ENCODE peak calls at places on chromosomes 4 and X, in eight cellular contexts. O is stomach, H is suprapubic skin, R is A549, V is GM12878, S is sigmoid colon, P is ovary, W is tibial nerve. U is an unnamed sample. For H3K4me1, the result is how much of the 10 kb centered on the place peaks cover.

GRCh38 chrX:105745863-105746262 is 76.5 kb upstream of the NRK start:
- DNase-seq in O (no peak), H (no peak), R (no peak), V (no peak), S (no peak), P (no peak), W (no peak), U (no peak)

GRCh38 chr4:25235401-25235800 is 1.6 kb downstream of the PI4K2B start:
- DNase-seq in O (no peak), H (no peak), R (no peak), V (no peak), S (no peak), P (no peak), W (no peak), U (no peak)

GRCh38 chrX:4435905-4436304 is 722.5 kb upstream of the PRKX start:
- DNase-seq in O (no peak), H (no peak), R (no peak), V (no peak), S (no peak), P (no peak), W (no peak), U (no peak)

GRCh38 chr4:13701937-13702446 is 74.5 kb upstream of the BOD1L1 start:
- DNase-seq in O (no peak), H (no peak), R (peak), V (no peak), S (no peak), P (no peak), W (no peak), U (no peak)

GRCh38 chr4:161554372-161554990 is 609.3 kb downstream of the FSTL5 start:
- DNase-seq in O (no peak), H (no peak), R (peak), V (no peak), S (no peak), P (no peak), W (no peak), U (no peak)

GRCh38 chr4:79408063-79408462 is at the start of gene GK2:
- DNase-seq in O (no peak), H (no peak), R (no peak), V (no peak), S (no peak), P (no peak), W (no peak), U (no peak)

GRCh38 chr4:48604041-48604440 is 114.0 kb downstream of the ZAR1 start:
- DNase-seq in O (no peak), H (no peak), R (no peak), V (no peak), S (no peak), P (no peak), W (no peak), U (no peak)

GRCh38 chrX:71100581-71101505 is 5.2 kb downstream of the FOXO4 start:
- DNase-seq in O (no peak), H (no peak), R (no peak), V (no peak), S (no peak), P (no peak), W (no peak), U (no peak)

GRCh38 chr4:56657818-56658217 is 23.3 kb downstream of the HOPX start:
- DNase-seq in O (no peak), H (no peak), R (no peak), V (no peak), S (no peak), P (no peak), W (no peak), U (no peak)

GRCh38 chr4:131316086-131316485 is 1833.0 kb upstream of the PCDH10 start:
- DNase-seq in O (no peak), H (no peak), R (no peak), V (no peak), S (no peak), P (no peak), W (no peak), U (no peak)

GRCh38 chrX:15854080-15854655 is 445 bp downstream of the AP1S2 start:
- DNase-seq in O (peak), H (peak), R (peak), V (no peak), S (peak), P (peak), W (no peak), U (peak)

GRCh38 chr4:172357006-172357405 is 543.8 kb downstream of the GALNTL6 start:
- DNase-seq in O (no peak), H (no peak), R (no peak), V (no peak), S (no peak), P (no peak), W (no peak), U (no peak)

GRCh38 chrX:76183289-76184057 is 10.6 kb downstream of the PBDC1 start:
- DNase-seq in O (no peak), H (no peak), R (no peak), V (no peak), S (no peak), P (no peak), W (no peak), U (no peak)

GRCh38 chrX:134999469-134999868 is 8.7 kb downstream of the SMIM10 start:
- DNase-seq in O (no peak), H (no peak), R (peak), V (peak), S (no peak), P (no peak), W (no peak), U (no peak)

GRCh38 chr4:166301266-166301665 is 428.2 kb downstream of the TLL1 start:
- DNase-seq in O (no peak), H (no peak), R (no peak), V (no peak), S (no peak), P (no peak), W (no peak), U (no peak)

GRCh38 chr4:41927761-41928499 is 7.3 kb upstream of the TMEM33 start:
- DNase-seq in O (no peak), H (no peak), R (no peak), V (no peak), S (no peak), P (no peak), W (no peak), U (no peak)

GRCh38 chrX:141642979-141643378 is 53.5 kb downstream of the SPANXA2 start:
- DNase-seq in O (no peak), H (no peak), R (peak), V (no peak), S (no peak), P (no peak), W (no peak), U (no peak)

GRCh38 chr4:153142700-153143438 is 61.4 kb upstream of the TRIM2 start:
- DNase-seq in O (peak), H (peak), R (peak), V (no peak), S (peak), P (peak), W (peak), U (peak)

GRCh38 chrX:111270339-111270738 is at the start of gene CAPN6:
- DNase-seq in O (peak), H (peak), R (peak), V (no peak), S (no peak), P (peak), W (no peak), U (peak)

GRCh38 chrX:151538190-151539122 is 25.0 kb upstream of the PASD1 start:
- DNase-seq in O (no peak), H (no peak), R (peak), V (no peak), S (no peak), P (no peak), W (no peak), U (no peak)

GRCh38 chr4:160326110-160326509 is 1223.2 kb downstream of the RAPGEF2 start:
- DNase-seq in O (no peak), H (no peak), R (no peak), V (no peak), S (no peak), P (no peak), W (no peak), U (no peak)

GRCh38 chr4:153765836-153766235 is 6.0 kb upstream of the RNF175 start:
- DNase-seq in O (no peak), H (no peak), R (no peak), V (no peak), S (no peak), P (no peak), W (no peak), U (no peak)

GRCh38 chr4:172982151-172982590 is 186.4 kb upstream of the GALNT7 start:
- DNase-seq in O (peak), H (no peak), R (peak), V (peak), S (no peak), P (no peak), W (peak), U (no peak)

GRCh38 chr4:77819836-77820679 is 890 bp upstream of the CNOT6L start:
- DNase-seq in O (peak), H (peak), R (peak), V (peak), S (peak), P (peak), W (peak), U (peak)

GRCh38 chr4:6692379-6692778 is 1.3 kb upstream of the S100P start:
- DNase-seq in O (no peak), H (no peak), R (no peak), V (no peak), S (no peak), P (no peak), W (no peak), U (no peak)

GRCh38 chr4:6688879-6689505 is 4.7 kb upstream of the S100P start:
- DNase-seq in O (peak), H (no peak), R (peak), V (no peak), S (no peak), P (peak), W (peak), U (peak)

GRCh38 chr4:6687947-6688878 is 5.5 kb upstream of the S100P start:
- DNase-seq in O (no peak), H (no peak), R (no peak), V (no peak), S (no peak), P (no peak), W (no peak), U (no peak)

GRCh38 chr4:6692806-6693205 is 872 bp upstream of the S100P start:
- DNase-seq in O (no peak), H (no peak), R (no peak), V (no peak), S (no peak), P (no peak), W (no peak), U (no peak)

GRCh38 chr4:6689506-6689960 is 4.1 kb upstream of the S100P start:
- DNase-seq in O (peak), H (no peak), R (no peak), V (no peak), S (no peak), P (no peak), W (no peak), U (peak)
- H3K4me1 ChIP-seq in O (half or more), H (under half), R (under half), V (under half), S (under half), P (under half), W (under half), U (under half)

DNA sequence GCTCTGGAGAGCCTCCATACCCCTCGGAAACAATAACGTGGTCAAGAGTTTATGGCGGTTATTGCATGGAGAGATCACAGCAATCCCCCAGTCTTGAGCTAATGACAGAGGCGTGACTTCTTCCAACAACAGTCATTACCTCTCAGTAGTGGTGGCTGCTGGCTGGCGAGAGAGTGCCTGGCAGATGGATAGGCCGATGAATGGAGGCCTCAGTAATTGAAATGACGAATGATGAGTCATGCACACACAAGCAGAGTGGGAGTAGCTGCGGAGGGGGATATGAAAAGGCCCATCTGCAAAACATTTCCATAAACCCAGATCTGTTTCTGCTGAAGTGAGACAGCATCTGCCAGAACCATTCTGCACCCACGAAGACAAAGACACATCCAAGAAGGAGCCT is 155.1 kb downstream of the STK32B start:
- DNase-seq in O (no peak), H (peak), R (peak), V (no peak), S (no peak), P (no peak), W (peak), U (no peak)
- TF ChIP-seq EP300 in O (no peak), H (no peak), R (no peak), V (no peak), S (no peak), P (no peak), W (peak), U (no peak)

DNA sequence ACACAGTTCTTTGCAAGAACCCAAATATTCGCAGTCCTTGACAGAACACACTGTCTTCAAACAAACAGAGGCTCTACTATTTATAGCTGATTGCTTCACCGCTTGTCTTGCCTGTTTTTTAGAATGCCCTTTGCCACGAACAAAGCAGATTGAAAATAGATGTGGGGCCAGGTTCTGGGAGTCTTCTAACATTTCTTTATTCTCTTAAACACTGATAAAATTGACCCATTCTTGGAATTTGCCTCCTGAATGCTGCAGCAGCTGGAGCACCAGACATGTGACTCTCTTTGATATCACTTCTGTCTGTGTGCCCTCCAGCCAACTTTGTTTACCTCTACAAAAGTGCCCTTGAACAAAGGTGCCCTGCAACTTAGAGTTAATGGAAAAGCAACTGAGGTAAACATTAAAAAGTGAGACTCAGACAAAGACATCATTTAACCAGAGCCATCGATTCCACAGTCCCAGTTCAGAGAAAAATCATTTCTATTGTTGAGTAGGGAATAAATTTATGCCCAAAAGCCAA is 64.2 kb upstream of the SPP1 start:
- DNase-seq in O (no peak), H (no peak), R (no peak), V (no peak), S (no peak), P (no peak), W (no peak), U (no peak)
- TF ChIP-seq POLR2A in O (no peak), H (no peak), R (no peak), V (no peak), S (no peak), P (no peak), W (no peak), U (no peak)

GRCh38 chr4:27087306-27088045 is 226.8 kb downstream of the STIM2 start:
- DNase-seq in O (no peak), H (no peak), R (no peak), V (no peak), S (no peak), P (no peak), W (no peak), U (no peak)
- H3K4me1 ChIP-seq in O (under half), H (under half), R (under half), V (under half), S (under half), P (under half), W (under half), U (under half)

DNA sequence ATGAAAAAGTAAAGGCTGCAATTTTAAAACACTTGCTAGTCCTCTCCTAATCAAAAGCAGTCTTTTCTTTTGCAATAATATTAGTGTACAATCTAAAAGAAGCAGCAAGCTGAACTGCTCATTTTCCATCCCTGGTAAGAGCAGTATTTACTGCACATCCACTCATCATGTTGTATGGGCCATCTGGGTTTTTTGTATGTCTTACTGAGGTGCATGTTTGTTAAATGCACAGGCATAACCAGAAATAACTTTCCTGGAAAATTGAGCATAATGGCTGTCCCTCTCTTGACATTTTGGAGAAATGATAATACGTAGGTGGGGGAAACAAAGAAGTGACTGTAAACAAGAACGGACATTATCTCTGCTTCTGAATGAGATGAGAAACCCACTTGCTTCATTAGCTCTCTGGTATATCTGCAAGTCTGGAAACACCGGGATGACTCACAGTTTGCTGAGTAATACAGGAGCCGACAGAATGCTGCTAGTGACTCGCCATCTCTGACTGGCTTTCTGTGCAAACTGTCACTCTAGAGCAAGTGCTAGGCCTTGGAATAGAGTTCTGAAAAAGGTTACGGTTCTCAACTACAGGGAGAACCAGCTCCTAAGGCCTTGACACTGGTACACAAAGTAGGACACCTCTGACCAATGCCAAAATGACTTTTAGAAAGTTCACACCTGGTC is 85.7 kb upstream of the MTM1 start:
- DNase-seq in O (no peak), H (no peak), R (peak), V (no peak), S (no peak), P (no peak), W (no peak), U (no peak)
- TF ChIP-seq EP300 in O (no peak), H (no peak), R (no peak), V (no peak), S (no peak), P (no peak), W (no peak), U (no peak)